ENCODE peak calls at places on chromosomes 13 and 19, in seven cellular contexts. One of them, this sample, is unnamed.

GRCh38 chr19:47247308-47247990 is 8.9 kb upstream of the CCDC9 start:
- DNase-seq in stomach: peak; percentile 85
- DNase-seq in ascending aorta: peak; percentile 90
- DNase-seq in B cell: peak; percentile 76
- DNase-seq in tibial nerve: peak; percentile 79
- DNase-seq in Peyer's patch: peak; percentile 60
- DNase-seq in GM13976: peak; percentile 79
- DNase-seq in this sample: peak; percentile 33

GRCh38 chr13:20702945-20703784 is at the start of gene IL17D:
- DNase-seq in stomach: no peak
- DNase-seq in ascending aorta: no peak
- DNase-seq in B cell: no peak
- DNase-seq in tibial nerve: no peak
- DNase-seq in Peyer's patch: no peak
- DNase-seq in GM13976: peak; percentile 78
- DNase-seq in this sample: no peak

GRCh38 chr19:860481-861098 is 1.1 kb downstream of the CFD start:
- DNase-seq in stomach: peak; percentile 59
- DNase-seq in ascending aorta: no peak
- DNase-seq in B cell: no peak
- DNase-seq in tibial nerve: peak; percentile 66
- DNase-seq in Peyer's patch: peak; percentile 49
- DNase-seq in GM13976: peak; percentile 87
- DNase-seq in this sample: peak; percentile 26

GRCh38 chr19:18700501-18701249 is 17.2 kb downstream of the CRTC1 start:
- DNase-seq in stomach: peak; percentile 93
- DNase-seq in ascending aorta: peak; percentile 85
- DNase-seq in B cell: peak; percentile 81
- DNase-seq in tibial nerve: peak; percentile 60
- DNase-seq in Peyer's patch: peak; percentile 87
- DNase-seq in GM13976: peak; percentile 87
- DNase-seq in this sample: peak; percentile 36

GRCh38 chr13:93957371-93957770 is 522.1 kb downstream of the DCT start:
- DNase-seq in stomach: no peak
- DNase-seq in ascending aorta: no peak
- DNase-seq in B cell: no peak
- DNase-seq in tibial nerve: no peak
- DNase-seq in Peyer's patch: no peak
- DNase-seq in GM13976: no peak
- DNase-seq in this sample: no peak

GRCh38 chr13:113854238-113855011 is 9.5 kb downstream of the GAS6 start:
- DNase-seq in stomach: no peak
- DNase-seq in ascending aorta: no peak
- DNase-seq in B cell: no peak
- DNase-seq in tibial nerve: peak; percentile 43
- DNase-seq in Peyer's patch: no peak
- DNase-seq in GM13976: no peak
- DNase-seq in this sample: peak; percentile 53

GRCh38 chr13:110329258-110329657 is 22.2 kb downstream of the COL4A2 start:
- DNase-seq in stomach: no peak
- DNase-seq in ascending aorta: peak; percentile 46
- DNase-seq in B cell: no peak
- DNase-seq in tibial nerve: no peak
- DNase-seq in Peyer's patch: no peak
- DNase-seq in GM13976: no peak
- DNase-seq in this sample: no peak

GRCh38 chr13:34506796-34507195 is 435.3 kb upstream of the NBEA start:
- DNase-seq in stomach: no peak
- DNase-seq in ascending aorta: no peak
- DNase-seq in B cell: no peak
- DNase-seq in tibial nerve: no peak
- DNase-seq in Peyer's patch: no peak
- DNase-seq in GM13976: no peak
- DNase-seq in this sample: peak; percentile 42

GRCh38 chr19:42088471-42089190 is 12.7 kb downstream of the ZNF574 start:
- DNase-seq in stomach: no peak
- DNase-seq in ascending aorta: no peak
- DNase-seq in B cell: no peak
- DNase-seq in tibial nerve: no peak
- DNase-seq in Peyer's patch: no peak
- DNase-seq in GM13976: no peak
- DNase-seq in this sample: peak; percentile 78

GRCh38 chr13:111853766-111854165 is 213.2 kb upstream of the SOX1 start:
- DNase-seq in stomach: no peak
- DNase-seq in ascending aorta: no peak
- DNase-seq in B cell: no peak
- DNase-seq in tibial nerve: no peak
- DNase-seq in Peyer's patch: no peak
- DNase-seq in GM13976: no peak
- DNase-seq in this sample: no peak

GRCh38 chr13:44302948-44303575 is 70.6 kb upstream of the SERP2 start:
- DNase-seq in stomach: no peak
- DNase-seq in ascending aorta: peak; percentile 13
- DNase-seq in B cell: no peak
- DNase-seq in tibial nerve: no peak
- DNase-seq in Peyer's patch: no peak
- DNase-seq in GM13976: no peak
- DNase-seq in this sample: peak; percentile 87

GRCh38 chr13:23634897-23635296 is 64.7 kb downstream of the TNFRSF19 start:
- DNase-seq in stomach: no peak
- DNase-seq in ascending aorta: no peak
- DNase-seq in B cell: no peak
- DNase-seq in tibial nerve: no peak
- DNase-seq in Peyer's patch: no peak
- DNase-seq in GM13976: no peak
- DNase-seq in this sample: no peak

GRCh38 chr13:98476538-98476966 is 100.4 kb downstream of the STK24 start:
- DNase-seq in stomach: peak; percentile 66
- DNase-seq in ascending aorta: peak; percentile 81
- DNase-seq in B cell: peak; percentile 85
- DNase-seq in tibial nerve: no peak
- DNase-seq in Peyer's patch: peak; percentile 89
- DNase-seq in GM13976: peak; percentile 94
- DNase-seq in this sample: peak; percentile 94

GRCh38 chr13:23992722-23993438 is 95.6 kb upstream of the C1QTNF9B start:
- DNase-seq in stomach: no peak
- DNase-seq in ascending aorta: no peak
- DNase-seq in B cell: peak; percentile 24
- DNase-seq in tibial nerve: no peak
- DNase-seq in Peyer's patch: no peak
- DNase-seq in GM13976: no peak
- DNase-seq in this sample: no peak

GRCh38 chr13:64278493-64278892 is 2862.8 kb upstream of the PCDH20 start:
- DNase-seq in stomach: no peak
- DNase-seq in ascending aorta: no peak
- DNase-seq in B cell: no peak
- DNase-seq in tibial nerve: no peak
- DNase-seq in Peyer's patch: no peak
- DNase-seq in GM13976: no peak
- DNase-seq in this sample: peak; percentile 75

GRCh38 chr13:19055611-19056010 is 126.0 kb downstream of the TUBA3C start:
- DNase-seq in stomach: no peak
- DNase-seq in ascending aorta: no peak
- DNase-seq in B cell: no peak
- DNase-seq in tibial nerve: no peak
- DNase-seq in Peyer's patch: no peak
- DNase-seq in GM13976: no peak
- DNase-seq in this sample: no peak

GRCh38 chr13:77056382-77056781 is 29.4 kb upstream of the FBXL3 start:
- DNase-seq in stomach: no peak
- DNase-seq in ascending aorta: no peak
- DNase-seq in B cell: no peak
- DNase-seq in tibial nerve: no peak
- DNase-seq in Peyer's patch: no peak
- DNase-seq in GM13976: no peak
- DNase-seq in this sample: no peak

GRCh38 chr19:944663-945241 is 18.9 kb downstream of the ARID3A start:
- DNase-seq in stomach: no peak
- DNase-seq in ascending aorta: no peak
- DNase-seq in B cell: no peak
- DNase-seq in tibial nerve: no peak
- DNase-seq in Peyer's patch: no peak
- DNase-seq in GM13976: no peak
- DNase-seq in this sample: no peak

GRCh38 chr13:29569253-29570057 is 26.0 kb downstream of the SLC7A1 start:
- DNase-seq in stomach: peak; percentile 85
- DNase-seq in ascending aorta: no peak
- DNase-seq in B cell: no peak
- DNase-seq in tibial nerve: no peak
- DNase-seq in Peyer's patch: no peak
- DNase-seq in GM13976: no peak
- DNase-seq in this sample: no peak

GRCh38 chr19:3723110-3723488 is 14.9 kb downstream of the TJP3 start:
- DNase-seq in stomach: no peak
- DNase-seq in ascending aorta: no peak
- DNase-seq in B cell: no peak
- DNase-seq in tibial nerve: no peak
- DNase-seq in Peyer's patch: no peak
- DNase-seq in GM13976: no peak
- DNase-seq in this sample: no peak

GRCh38 chr19:16824658-16825311 is 4.4 kb upstream of the SIN3B start:
- DNase-seq in stomach: no peak
- DNase-seq in ascending aorta: no peak
- DNase-seq in B cell: no peak
- DNase-seq in tibial nerve: no peak
- DNase-seq in Peyer's patch: no peak
- DNase-seq in GM13976: no peak
- DNase-seq in this sample: peak; percentile 39

GRCh38 chr13:90686438-90686837 is 661.0 kb upstream of the MIR17HG start:
- DNase-seq in stomach: no peak
- DNase-seq in ascending aorta: no peak
- DNase-seq in B cell: no peak
- DNase-seq in tibial nerve: no peak
- DNase-seq in Peyer's patch: no peak
- DNase-seq in GM13976: no peak
- DNase-seq in this sample: peak; percentile 90

GRCh38 chr19:49355890-49356289 is 6.3 kb downstream of the TEAD2 start:
- DNase-seq in stomach: no peak
- DNase-seq in ascending aorta: no peak
- DNase-seq in B cell: no peak
- DNase-seq in tibial nerve: no peak
- DNase-seq in Peyer's patch: peak; percentile 48
- DNase-seq in GM13976: no peak
- DNase-seq in this sample: no peak

GRCh38 chr13:110828705-110829104 is 86.2 kb downstream of the ANKRD10 start:
- DNase-seq in stomach: no peak
- DNase-seq in ascending aorta: no peak
- DNase-seq in B cell: no peak
- DNase-seq in tibial nerve: no peak
- DNase-seq in Peyer's patch: no peak
- DNase-seq in GM13976: no peak
- DNase-seq in this sample: no peak

GRCh38 chr13:24168980-24169379 is 8.5 kb downstream of the SPATA13 start:
- DNase-seq in stomach: no peak
- DNase-seq in ascending aorta: no peak
- DNase-seq in B cell: no peak
- DNase-seq in tibial nerve: no peak
- DNase-seq in Peyer's patch: no peak
- DNase-seq in GM13976: no peak
- DNase-seq in this sample: peak; percentile 67

DNA sequence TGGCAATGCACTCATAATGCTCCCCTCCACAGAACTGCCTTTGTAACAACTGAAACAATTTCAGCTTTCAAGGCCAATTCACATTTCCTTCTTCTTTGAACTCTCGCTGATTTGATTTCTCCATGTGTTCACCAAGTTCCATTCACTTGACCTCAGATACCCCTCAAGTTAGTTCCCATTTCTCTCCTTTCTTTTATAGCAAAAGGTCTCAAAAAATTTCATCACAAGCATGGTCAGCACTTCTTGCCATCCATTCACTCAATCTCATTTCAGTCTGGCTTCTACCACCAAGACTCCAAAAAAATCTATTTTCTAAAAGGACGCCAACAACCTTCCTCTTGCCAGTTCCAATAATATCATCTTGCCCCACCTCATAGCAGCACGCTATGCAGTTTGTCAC is 135.7 kb downstream of the DIAPH3 start:
- DNase-seq in stomach: no peak
- DNase-seq in ascending aorta: no peak
- DNase-seq in B cell: no peak
- DNase-seq in tibial nerve: no peak
- DNase-seq in Peyer's patch: no peak
- DNase-seq in GM13976: no peak
- DNase-seq in this sample: no peak
- TF ChIP-seq CTCF in stomach: no peak
- TF ChIP-seq CTCF in ascending aorta: no peak
- TF ChIP-seq CTCF in B cell: no peak
- TF ChIP-seq CTCF in tibial nerve: no peak
- TF ChIP-seq CTCF in Peyer's patch: no peak
- TF ChIP-seq CTCF in GM13976: no peak
- TF ChIP-seq CTCF in this sample: no peak

GRCh38 chr19:10861118-10861651 is 10.2 kb upstream of the CARM1 start:
- DNase-seq in stomach: peak; percentile 58
- DNase-seq in ascending aorta: no peak
- DNase-seq in B cell: no peak
- DNase-seq in tibial nerve: no peak
- DNase-seq in Peyer's patch: no peak
- DNase-seq in GM13976: no peak
- DNase-seq in this sample: no peak
- TF ChIP-seq CTCF in stomach: no peak
- TF ChIP-seq CTCF in ascending aorta: peak; percentile 31
- TF ChIP-seq CTCF in B cell: peak; percentile 29
- TF ChIP-seq CTCF in tibial nerve: peak; percentile 28
- TF ChIP-seq CTCF in Peyer's patch: peak; percentile 39
- TF ChIP-seq CTCF in GM13976: peak; percentile 37
- TF ChIP-seq CTCF in this sample: peak; percentile 31

GRCh38 chr13:48633695-48634094 is 20.0 kb upstream of the CYSLTR2 start:
- DNase-seq in stomach: no peak
- DNase-seq in ascending aorta: no peak
- DNase-seq in B cell: no peak
- DNase-seq in tibial nerve: no peak
- DNase-seq in Peyer's patch: no peak
- DNase-seq in GM13976: no peak
- DNase-seq in this sample: no peak
- TF ChIP-seq CTCF in stomach: no peak
- TF ChIP-seq CTCF in ascending aorta: no peak
- TF ChIP-seq CTCF in B cell: no peak
- TF ChIP-seq CTCF in tibial nerve: no peak
- TF ChIP-seq CTCF in Peyer's patch: no peak
- TF ChIP-seq CTCF in GM13976: no peak
- TF ChIP-seq CTCF in this sample: no peak

DNA sequence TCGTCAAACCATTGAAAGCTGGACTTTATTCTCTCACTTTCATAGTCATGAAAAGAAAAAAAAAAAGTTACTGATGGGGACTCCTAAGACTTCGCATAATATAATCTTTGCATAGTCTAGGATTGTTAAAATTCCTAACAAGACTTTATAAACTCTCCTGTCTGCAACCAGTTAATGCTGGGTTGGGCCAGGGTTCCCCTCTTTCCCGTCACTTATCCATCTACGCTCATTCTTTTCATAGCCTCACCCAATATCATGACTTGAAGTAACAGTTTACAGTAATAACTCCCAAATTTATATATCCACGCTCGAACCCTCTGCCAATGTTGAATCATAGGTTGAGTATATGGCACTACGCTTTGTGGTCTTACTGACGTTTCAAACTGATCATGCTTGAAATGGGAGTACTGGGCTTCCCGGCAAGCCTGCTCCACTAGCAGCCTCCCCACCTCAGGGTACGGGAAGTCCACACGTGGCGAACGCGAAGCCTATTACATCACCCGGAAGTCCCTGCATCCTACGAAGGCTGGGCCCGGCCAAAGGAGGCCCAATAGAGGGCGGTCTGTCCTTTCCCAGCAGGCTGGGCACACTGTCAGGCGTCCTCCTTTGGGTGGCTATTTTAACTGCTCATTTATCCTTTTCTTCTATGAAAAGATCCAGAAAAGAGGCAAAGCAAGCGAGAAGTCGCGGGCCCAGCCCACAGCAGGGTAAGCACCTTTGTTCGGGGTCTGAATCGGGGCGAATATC is 694 bp upstream of the ZNF460 start:
- DNase-seq in stomach: peak; percentile 88
- DNase-seq in ascending aorta: peak; percentile 96
- DNase-seq in B cell: peak; percentile 84
- DNase-seq in tibial nerve: peak; percentile 86
- DNase-seq in Peyer's patch: peak; percentile 86
- DNase-seq in GM13976: peak; percentile 86
- DNase-seq in this sample: peak; percentile 99
- TF ChIP-seq CTCF in stomach: no peak
- TF ChIP-seq CTCF in ascending aorta: peak; percentile 43
- TF ChIP-seq CTCF in B cell: peak; percentile 26
- TF ChIP-seq CTCF in tibial nerve: no peak
- TF ChIP-seq CTCF in Peyer's patch: no peak
- TF ChIP-seq CTCF in GM13976: peak; percentile 68
- TF ChIP-seq CTCF in this sample: no peak

This sample was measured in astrocyte.